ENCODE peak calls at places on chromosomes 13 and 19, in seven cellular contexts. M is left ventricle myocardium inferior, H is thoracic aorta, T is Peyer's patch, B is AG10803, G is breast epithelium, U is bronchial epithelial cell. N is an unnamed sample.

GRCh38 chr13:108508263-108508662 is 121.1 kb upstream of the MYO16 start:
- DNase-seq in M (no peak), H (no peak), U (peak; percentile 38), G (no peak), B (no peak), T (no peak), N (no peak)

GRCh38 chr19:4501691-4502090 is 16.6 kb downstream of the PLIN4 start:
- DNase-seq in U (no peak), B (no peak), T (no peak), H (no peak), G (no peak), M (no peak), N (no peak)

GRCh38 chr13:26888632-26889031 is 128.0 kb upstream of the GPR12 start:
- DNase-seq in H (no peak), U (no peak), T (no peak), G (no peak), M (no peak), B (no peak), N (no peak)

GRCh38 chr13:20796791-20797513 is 23.2 kb upstream of the EEF1AKMT1 start:
- DNase-seq in T (no peak), B (peak; percentile 35), M (no peak), U (no peak), H (no peak), G (no peak), N (no peak)

GRCh38 chr19:41192574-41193419 is at the start of gene CYP2S1:
- DNase-seq in M (no peak), T (no peak), B (no peak), G (no peak), U (no peak), H (no peak), N (no peak)

GRCh38 chr19:3343619-3344502 is 22.5 kb upstream of the NFIC start:
- DNase-seq in U (peak; percentile 74), T (peak; percentile 49), G (peak; percentile 95), M (peak; percentile 83), H (peak; percentile 85), B (peak; percentile 94), N (no peak)

GRCh38 chr19:57850553-57851017 is 926 bp downstream of the ZNF587 start:
- DNase-seq in G (no peak), B (peak; percentile 6), U (peak; percentile 85), M (no peak), T (no peak), H (no peak), N (no peak)

GRCh38 chr19:4556574-4557185 is 2.8 kb downstream of the SEMA6B start:
- DNase-seq in M (no peak), H (no peak), U (no peak), G (no peak), B (no peak), T (no peak), N (no peak)

GRCh38 chr19:42497492-42498226 is 30.6 kb downstream of the CEACAM1 start:
- DNase-seq in G (no peak), U (no peak), B (no peak), T (no peak), M (no peak), H (no peak), N (no peak)

GRCh38 chr19:49338023-49338677 is 2.9 kb downstream of the CD37 start:
- DNase-seq in U (no peak), H (no peak), M (no peak), B (no peak), G (peak; percentile 51), T (peak; percentile 15), N (peak; percentile 14)

GRCh38 chr13:84445776-84446175 is 563.5 kb upstream of the SLITRK1 start:
- DNase-seq in T (no peak), G (no peak), M (no peak), H (no peak), B (peak; percentile 72), U (peak; percentile 93), N (no peak)

GRCh38 chr13:50230365-50230978 is 215.2 kb downstream of the KCNRG start:
- DNase-seq in U (peak; percentile 87), T (no peak), M (no peak), B (peak; percentile 68), G (no peak), H (no peak), N (no peak)

GRCh38 chr19:48244289-48244688 is 11.4 kb downstream of the CARD8 start:
- DNase-seq in U (peak; percentile 58), H (no peak), M (no peak), T (peak; percentile 46), G (no peak), B (no peak), N (no peak)

GRCh38 chr13:113803409-113804016 is 44.5 kb downstream of the TMEM255B start:
- DNase-seq in T (no peak), H (no peak), U (no peak), B (no peak), M (no peak), G (no peak), N (no peak)

DNA sequence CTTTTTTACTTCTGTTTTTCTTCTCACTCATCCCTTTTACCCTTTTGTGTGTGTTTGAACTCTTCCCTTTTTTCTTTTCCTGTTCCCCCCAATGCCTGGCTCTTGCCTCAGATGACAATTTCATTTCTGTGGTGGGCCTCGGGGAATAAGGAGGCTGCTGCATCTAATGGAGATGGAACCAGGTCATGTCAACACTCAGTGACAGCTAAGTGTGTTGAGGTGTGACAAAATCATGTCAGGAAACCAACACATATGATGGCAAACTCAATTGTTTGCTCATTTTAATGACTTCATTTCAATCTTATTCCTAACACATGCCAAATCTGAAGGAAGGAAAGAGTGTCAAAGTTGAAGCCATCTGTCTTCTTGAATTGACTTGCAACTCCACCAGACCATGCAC is 36.7 kb downstream of the TNFSF11 start:
- DNase-seq in T (no peak), M (no peak), H (no peak), G (no peak), B (no peak), U (no peak), N (no peak)
- TF ChIP-seq CTCF in T (no peak), M (no peak), H (no peak), G (no peak), B (no peak), U (no peak), N (no peak)

GRCh38 chr19:29265436-29265835 is 52.5 kb upstream of the UQCRFS1 start:
- DNase-seq in G (no peak), T (no peak), M (no peak), H (no peak), B (no peak), U (no peak), N (no peak)

GRCh38 chr19:29264897-29265296 is 51.9 kb upstream of the UQCRFS1 start:
- DNase-seq in B (no peak), M (no peak), H (no peak), T (no peak), G (no peak), U (no peak), N (no peak)

GRCh38 chr19:29267701-29268100 is 54.8 kb upstream of the UQCRFS1 start:
- DNase-seq in B (no peak), T (no peak), G (no peak), H (no peak), U (no peak), M (no peak), N (no peak)

GRCh38 chr19:29266603-29267002 is 53.7 kb upstream of the UQCRFS1 start:
- DNase-seq in T (no peak), H (no peak), G (no peak), M (no peak), B (no peak), U (no peak), N (no peak)

DNA sequence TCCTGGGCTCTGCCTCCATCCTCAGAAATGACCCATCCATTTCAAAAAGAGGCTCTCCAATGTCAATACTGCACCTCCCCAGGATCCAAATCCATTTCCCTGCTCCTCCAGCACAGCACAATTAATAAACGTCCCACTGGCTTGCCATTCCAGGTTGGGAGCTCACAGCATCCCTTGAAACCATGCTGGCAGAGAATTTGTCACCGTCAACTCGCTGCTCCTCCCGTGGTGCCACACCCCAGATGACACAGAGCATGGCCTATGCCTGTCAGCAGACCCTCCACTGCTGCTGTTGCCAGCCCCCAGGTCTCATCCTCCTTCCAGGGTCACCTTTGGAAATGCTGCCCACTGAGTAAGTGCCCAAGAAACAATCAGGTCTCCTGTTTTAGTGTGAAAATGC is 53.0 kb upstream of the UQCRFS1 start:
- DNase-seq in U (no peak), B (no peak), M (no peak), G (no peak), H (no peak), T (no peak), N (no peak)
- TF ChIP-seq CTCF in U (no peak), B (no peak), M (no peak), G (no peak), H (no peak), T (no peak), N (no peak)

GRCh38 chr19:39415111-39416046 is 2.9 kb downstream of the PLEKHG2 start:
- DNase-seq in M (no peak), H (no peak), B (no peak), U (no peak), T (no peak), G (no peak), N (no peak)

GRCh38 chr19:39412867-39413268 is 399 bp downstream of the PLEKHG2 start:
- DNase-seq in G (no peak), B (no peak), T (peak; percentile 47), H (no peak), U (no peak), M (no peak), N (no peak)

GRCh38 chr19:39413269-39413902 is 917 bp downstream of the PLEKHG2 start:
- DNase-seq in G (no peak), H (no peak), B (peak; percentile 67), M (peak; percentile 83), T (peak; percentile 49), U (no peak), N (peak; percentile 48)

GRCh38 chr19:39412100-39412866 is at the start of gene PLEKHG2:
- DNase-seq in H (peak; percentile 96), T (peak; percentile 97), B (peak; percentile 100), M (peak; percentile 95), G (peak; percentile 99), U (peak; percentile 98), N (peak; percentile 97)

DNA sequence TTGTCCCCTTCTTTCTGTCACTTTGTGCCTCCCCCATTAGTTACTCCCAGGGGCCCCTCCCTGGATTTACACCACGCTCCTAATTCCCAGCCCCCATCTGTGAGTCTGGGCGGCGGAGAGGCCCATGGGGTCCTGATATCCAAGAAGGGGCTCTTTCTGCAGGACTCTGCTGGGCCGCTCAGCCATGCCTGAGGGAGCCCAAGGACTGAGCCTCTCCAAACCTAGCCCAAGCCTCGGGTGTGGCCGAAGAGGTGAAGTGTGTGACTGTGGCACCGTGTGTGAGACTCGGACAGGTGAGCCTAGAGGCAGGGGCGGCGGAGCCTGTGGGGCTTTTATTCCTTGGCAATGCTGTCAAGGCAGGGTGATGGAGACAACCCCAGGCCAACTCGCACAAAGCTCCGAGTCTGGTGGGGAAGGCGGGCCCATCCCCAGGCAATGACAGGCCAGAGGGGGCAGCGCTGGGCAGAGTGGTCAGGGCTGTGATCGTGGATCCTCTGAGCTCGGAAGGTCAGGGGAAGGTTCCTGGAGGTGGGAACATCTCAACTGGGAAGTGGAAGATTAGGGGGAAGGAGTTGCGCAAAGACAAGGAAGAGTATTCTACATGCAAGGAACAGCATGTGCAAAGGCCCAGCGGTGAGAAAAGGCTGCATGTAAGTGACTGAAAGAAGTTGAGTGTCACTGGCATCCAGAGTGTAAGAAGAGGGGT is 1.6 kb downstream of the PLEKHG2 start:
- DNase-seq in G (no peak), T (no peak), M (no peak), U (no peak), H (no peak), B (peak; percentile 40), N (no peak)
- TF ChIP-seq CTCF in G (no peak), T (no peak), M (no peak), U (peak; percentile 17), H (no peak), B (peak; percentile 43), N (no peak)

GRCh38 chr19:15252398-15253018 is 20.3 kb upstream of the EPHX3 start:
- DNase-seq in B (peak; percentile 76), H (no peak), G (no peak), U (no peak), M (no peak), T (no peak), N (no peak)
- TF ChIP-seq CTCF in B (peak; percentile 51), H (peak; percentile 69), G (no peak), U (peak; percentile 70), M (peak; percentile 43), T (peak; percentile 6), N (no peak)

N was measured in activated B cell treated with CpG ODN at 0.5 μM for 24 hours.